ENCODE peak calls at places on chromosomes 4 and X, in nine cellular contexts. C is H9, M is SK-N-SH, J is IMR-90, X is hepatocyte, O is mammary epithelial cell, K is keratinocyte, E is HepG2, B is PC-3. N is an unnamed sample.

GRCh38 chr4:19379318-19379717 is 872.4 kb upstream of the SLIT2 start:
- DNase-seq in C (no peak), M (no peak), J (no peak), X (peak; percentile 11), O (no peak), K (no peak), E (no peak), B (peak; percentile 81), N (no peak)

GRCh38 chr4:6873792-6874461 is 35.7 kb upstream of the TBC1D14 start:
- DNase-seq in C (peak; percentile 75), M (peak; percentile 63), J (peak; percentile 62), X (peak; percentile 85), O (peak; percentile 43), K (peak; percentile 19), E (peak; percentile 41), B (peak; percentile 64), N (peak; percentile 89)

GRCh38 chrX:46630141-46630540 is 56.6 kb downstream of the CHST7 start:
- DNase-seq in C (no peak), M (no peak), J (peak; percentile 64), X (no peak), O (no peak), K (no peak), E (no peak), B (no peak), N (no peak)

GRCh38 chr4:113160548-113160947 is 111.1 kb downstream of the ANK2 start:
- DNase-seq in C (no peak), M (no peak), J (no peak), X (no peak), O (no peak), K (no peak), E (no peak), B (no peak), N (no peak)

GRCh38 chr4:175413561-175413960 is 398.5 kb downstream of the GPM6A start:
- DNase-seq in C (no peak), M (no peak), J (no peak), X (no peak), O (no peak), K (no peak), E (no peak), B (no peak), N (no peak)

GRCh38 chrX:63466690-63467089 is 115.6 kb upstream of the SPIN4 start:
- DNase-seq in C (no peak), M (no peak), J (no peak), X (no peak), O (no peak), K (no peak), E (no peak), B (no peak), N (no peak)

GRCh38 chr4:183352546-183352945 is 30.3 kb upstream of the CLDN24 start:
- DNase-seq in C (no peak), M (no peak), J (no peak), X (no peak), O (no peak), K (no peak), E (no peak), B (no peak), N (no peak)

GRCh38 chr4:122996350-122996749 is 74.0 kb upstream of the NUDT6 start:
- DNase-seq in C (no peak), M (no peak), J (no peak), X (no peak), O (no peak), K (no peak), E (no peak), B (no peak), N (no peak)

GRCh38 chr4:89221175-89221867 is 86.3 kb downstream of the GPRIN3 start:
- DNase-seq in C (no peak), M (no peak), J (no peak), X (peak; percentile 15), O (no peak), K (no peak), E (no peak), B (no peak), N (no peak)

GRCh38 chr4:26432419-26432818 is 57.9 kb downstream of the CCKAR start:
- DNase-seq in C (no peak), M (no peak), J (no peak), X (no peak), O (no peak), K (no peak), E (no peak), B (no peak), N (no peak)

GRCh38 chr4:67934628-67935027 is 28.7 kb downstream of the TMPRSS11A start:
- DNase-seq in C (no peak), M (no peak), J (no peak), X (no peak), O (peak; percentile 51), K (no peak), E (no peak), B (no peak), N (no peak)

GRCh38 chr4:40377462-40378385 is 42.6 kb downstream of the CHRNA9 start:
- DNase-seq in C (no peak), M (no peak), J (peak; percentile 27), X (peak; percentile 48), O (peak; percentile 49), K (no peak), E (no peak), B (no peak), N (no peak)

GRCh38 chr4:108644237-108644636 is 6.2 kb upstream of the OSTC start:
- DNase-seq in C (no peak), M (no peak), J (peak; percentile 21), X (no peak), O (peak; percentile 20), K (no peak), E (no peak), B (peak; percentile 47), N (peak; percentile 82)

GRCh38 chr4:83631066-83631465 is 95.2 kb downstream of the GPAT3 start:
- DNase-seq in C (no peak), M (no peak), J (peak; percentile 90), X (peak; percentile 48), O (no peak), K (no peak), E (no peak), B (no peak), N (peak; percentile 38)

DNA sequence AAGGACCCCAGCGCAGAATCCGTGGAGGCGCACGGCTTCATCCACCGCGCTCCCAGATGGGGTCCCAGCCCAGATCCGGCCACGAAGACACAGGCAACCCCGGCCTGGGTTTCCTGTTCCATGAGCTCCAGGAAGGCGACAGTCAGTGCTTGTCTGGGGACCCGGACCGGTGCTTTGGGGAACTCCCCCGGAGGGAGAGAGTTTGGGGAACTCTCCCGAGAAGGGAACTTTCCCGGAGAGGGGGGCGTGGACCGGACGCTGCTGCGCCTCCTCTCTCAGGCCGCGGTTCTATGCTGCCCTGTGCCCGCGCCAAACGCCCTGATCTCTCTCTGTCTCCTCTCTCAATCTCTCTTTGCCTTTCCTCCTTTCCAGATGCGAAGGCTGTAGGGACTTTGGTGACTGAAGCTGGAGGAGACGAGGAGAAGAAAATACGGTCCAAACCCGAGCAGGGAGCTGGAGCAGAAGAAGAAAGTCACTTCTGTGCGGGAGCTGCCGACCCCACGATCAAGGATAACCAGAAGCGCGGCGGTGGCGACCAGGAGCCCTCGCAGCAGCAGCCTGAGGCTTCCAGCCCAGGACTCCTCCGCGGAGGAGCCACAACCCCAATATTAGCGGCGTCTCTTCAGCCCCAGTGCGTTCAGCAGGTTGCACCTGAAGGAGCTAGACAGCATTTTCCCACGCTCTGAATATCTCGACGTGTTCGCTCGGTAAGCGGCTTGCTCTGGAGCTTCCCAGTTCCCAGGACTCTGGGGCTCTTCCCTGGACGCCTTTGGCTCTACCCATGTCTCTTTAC is 47.6 kb upstream of the NKAP start:
- DNase-seq in C (peak; percentile 42), M (peak; percentile 32), J (no peak), X (peak; percentile 11), O (no peak), K (no peak), E (no peak), B (no peak), N (no peak)
- H3K27me3 ChIP-seq in C (peaks cover 79% of the 10 kb centered on the region), M (peaks cover 87% of the 10 kb centered on the region), J (peaks cover 29% of the 10 kb centered on the region), X (peaks cover 60% of the 10 kb centered on the region), O (peaks cover 14% of the 10 kb centered on the region), K (peaks cover 36% of the 10 kb centered on the region), E (peaks cover 1% of the 10 kb centered on the region), B (peaks cover 74% of the 10 kb centered on the region), N (peaks cover 46% of the 10 kb centered on the region)

GRCh38 chr4:169239236-169239905 is 31.4 kb downstream of the SH3RF1 start:
- DNase-seq in C (no peak), M (no peak), J (peak; percentile 47), X (no peak), O (no peak), K (no peak), E (no peak), B (no peak), N (no peak)
- H4K20me1 ChIP-seq in C (no peaks in the 10 kb centered on the region), M (peaks cover 93% of the 10 kb centered on the region), J (peaks cover 74% of the 10 kb centered on the region), X (peaks cover 22% of the 10 kb centered on the region), O (no peaks in the 10 kb centered on the region), K (no peaks in the 10 kb centered on the region), E (no peaks in the 10 kb centered on the region), B (peaks cover 10% of the 10 kb centered on the region), N (peaks cover 86% of the 10 kb centered on the region)

GRCh38 chrX:154998204-154998880 is 24.2 kb downstream of the F8 start:
- DNase-seq in C (no peak), M (no peak), J (no peak), X (no peak), O (no peak), K (no peak), E (no peak), B (no peak), N (no peak)
- H3K27me3 ChIP-seq in C (no peaks in the 10 kb centered on the region), M (no peaks in the 10 kb centered on the region), J (no peaks in the 10 kb centered on the region), X (no peaks in the 10 kb centered on the region), O (no peaks in the 10 kb centered on the region), K (no peaks in the 10 kb centered on the region), E (no peaks in the 10 kb centered on the region), B (no peaks in the 10 kb centered on the region), N (no peaks in the 10 kb centered on the region)

GRCh38 chr4:140185725-140186124 is 31.7 kb upstream of the MAML3 start:
- DNase-seq in C (no peak), M (no peak), J (no peak), X (no peak), O (no peak), K (no peak), E (no peak), B (no peak), N (no peak)

GRCh38 chr4:140187316-140187695 is 33.3 kb upstream of the MAML3 start:
- DNase-seq in C (no peak), M (no peak), J (peak; percentile 33), X (no peak), O (peak; percentile 55), K (no peak), E (no peak), B (peak; percentile 34), N (no peak)

GRCh38 chr4:140188975-140189374 is 35.0 kb upstream of the MAML3 start:
- DNase-seq in C (no peak), M (no peak), J (peak; percentile 64), X (peak; percentile 16), O (peak; percentile 38), K (no peak), E (no peak), B (peak; percentile 23), N (no peak)

GRCh38 chr4:140189846-140190245 is 35.9 kb upstream of the MAML3 start:
- DNase-seq in C (no peak), M (no peak), J (no peak), X (no peak), O (no peak), K (no peak), E (no peak), B (no peak), N (no peak)

DNA sequence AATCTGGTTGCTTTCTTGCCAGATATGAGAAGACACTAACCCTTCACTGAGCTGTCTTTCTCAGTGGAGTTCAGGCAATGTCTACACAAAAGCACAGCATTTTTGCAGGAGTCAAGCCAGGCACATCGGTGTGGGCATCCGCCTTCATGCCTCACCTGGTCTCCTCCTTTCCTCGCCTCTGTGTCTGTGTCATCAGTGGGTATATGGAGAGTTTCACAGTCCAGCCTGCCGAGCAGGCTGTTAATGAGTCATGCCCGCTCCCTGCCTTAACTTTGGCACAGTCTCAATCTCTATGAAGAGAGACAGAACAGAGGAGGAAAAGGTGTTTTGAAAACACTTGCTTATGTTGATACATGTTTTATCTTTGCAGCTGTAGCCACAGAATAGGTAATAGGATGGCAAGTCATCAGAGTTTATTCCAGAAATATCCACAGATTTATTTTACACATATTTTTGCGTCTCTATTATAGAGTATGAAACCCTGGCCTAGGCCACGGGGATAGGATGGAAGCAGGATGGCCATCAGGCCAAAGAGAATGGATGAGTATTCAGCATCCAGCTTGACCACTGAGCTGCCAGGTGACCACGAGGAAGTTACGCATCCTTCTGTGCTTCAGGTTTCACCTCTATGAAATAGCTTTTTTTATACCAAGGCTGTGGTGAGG is 32.8 kb upstream of the MAML3 start:
- DNase-seq in C (no peak), M (no peak), J (peak; percentile 67), X (peak; percentile 66), O (peak; percentile 94), K (peak; percentile 41), E (no peak), B (peak; percentile 85), N (peak; percentile 58)
- H4K20me1 ChIP-seq in C (no peaks in the 10 kb centered on the region), M (no peaks in the 10 kb centered on the region), J (no peaks in the 10 kb centered on the region), X (no peaks in the 10 kb centered on the region), O (no peaks in the 10 kb centered on the region), K (no peaks in the 10 kb centered on the region), E (no peaks in the 10 kb centered on the region), B (no peaks in the 10 kb centered on the region), N (no peaks in the 10 kb centered on the region)